ENCODE peak calls at places on chromosomes 4 and X, in eight cellular contexts. W is SW480; E is smooth muscle cell of the brain vasculature; C is stimulated activated CD8-positive, alpha-beta memory T cell treated with anti-CD3 and anti-CD28 coated beads, Interleukin-7, amount 100 ng/mL, for 24 hours; U is activated naive CD4-positive, alpha-beta T cell treated with anti-CD3 and anti-CD28 coated beads, Interleukin-2, amount 10 ng/mL, durations not matched to agents 7 days and 5 days; D is NAMALWA; R is RWPE1; Q is heart left ventricle. M is an unnamed sample.

GRCh38 chrX:129540725-129541184 is 696 bp downstream of the OCRL start:
- DNase-seq in W (no peak), E (no peak), C (no peak), U (no peak), D (peak), R (no peak), Q (peak), M (peak)

GRCh38 chr4:142404191-142404611 is 441.9 kb downstream of the INPP4B start:
- DNase-seq in W (peak), E (no peak), C (no peak), U (peak), D (no peak), R (peak), Q (peak), M (no peak)

GRCh38 chrX:46757593-46757992 is 1.3 kb downstream of the SLC9A7 start:
- DNase-seq in W (peak), E (no peak), C (no peak), U (no peak), D (peak), R (no peak), Q (no peak), M (peak)

GRCh38 chr4:86838141-86838540 is 11.0 kb downstream of the SLC10A6 start:
- DNase-seq in W (no peak), E (no peak), C (no peak), U (no peak), D (no peak), R (no peak), Q (no peak), M (no peak)

GRCh38 chr4:144734522-144734921 is 88.6 kb downstream of the HHIP start:
- DNase-seq in W (peak), E (no peak), C (no peak), U (no peak), D (no peak), R (peak), Q (no peak), M (no peak)

GRCh38 chr4:76125816-76126215 is 22.4 kb downstream of the NUP54 start:
- DNase-seq in W (no peak), E (no peak), C (no peak), U (no peak), D (no peak), R (no peak), Q (no peak), M (no peak)

GRCh38 chr4:6732441-6733357 is 16.7 kb downstream of the BLOC1S4 start:
- DNase-seq in W (peak), E (peak), C (no peak), U (no peak), D (no peak), R (peak), Q (peak), M (no peak)

GRCh38 chrX:18887177-18887820 is 96.6 kb downstream of the PHKA2 start:
- DNase-seq in W (no peak), E (no peak), C (no peak), U (no peak), D (no peak), R (no peak), Q (peak), M (no peak)

GRCh38 chrX:132986556-132986955 is 28.1 kb upstream of the HS6ST2 start:
- DNase-seq in W (no peak), E (no peak), C (no peak), U (no peak), D (no peak), R (no peak), Q (no peak), M (no peak)

GRCh38 chr4:71293705-71294104 is 45.1 kb upstream of the SLC4A4 start:
- DNase-seq in W (no peak), E (peak), C (no peak), U (no peak), D (no peak), R (no peak), Q (no peak), M (no peak)

GRCh38 chrX:101410461-101410860 is 2.4 kb downstream of the HNRNPH2 start:
- DNase-seq in W (no peak), E (no peak), C (no peak), U (no peak), D (no peak), R (no peak), Q (no peak), M (no peak)

GRCh38 chrX:139058831-139059495 is 347.4 kb upstream of the FGF13 start:
- DNase-seq in W (no peak), E (no peak), C (no peak), U (no peak), D (no peak), R (peak), Q (no peak), M (no peak)

GRCh38 chr4:57374866-57375595 is 264.8 kb upstream of the IGFBP7 start:
- DNase-seq in W (no peak), E (no peak), C (no peak), U (no peak), D (no peak), R (no peak), Q (no peak), M (no peak)

GRCh38 chrX:71095555-71095970 is at the start of gene FOXO4:
- DNase-seq in W (peak), E (peak), C (peak), U (peak), D (peak), R (peak), Q (peak), M (peak)

GRCh38 chr4:127479031-127479622 is 153.6 kb upstream of the INTU start:
- DNase-seq in W (no peak), E (peak), C (no peak), U (no peak), D (peak), R (peak), Q (no peak), M (peak)

GRCh38 chrX:34956915-34957314 is 14.3 kb downstream of the FAM47B start:
- DNase-seq in W (no peak), E (no peak), C (no peak), U (no peak), D (no peak), R (peak), Q (no peak), M (no peak)

GRCh38 chr4:22238742-22239141 is 277.1 kb downstream of the ADGRA3 start:
- DNase-seq in W (no peak), E (no peak), C (no peak), U (no peak), D (no peak), R (no peak), Q (no peak), M (no peak)

M was measured in cerebellar cortex.